ENCODE peak calls at places on chromosomes 12 and 14, in eight cellular contexts. W is IMR-90, G is body of pancreas, R is cardiac muscle cell, O is tibial artery, P is Peyer's patch, E is tibial nerve, Q is HL-60. H is an unnamed sample.

GRCh38 chr12:48280572-48280971 is 70.1 kb downstream of the ZNF641 start:
- DNase-seq in Q (no peak), W (no peak), G (no peak), P (no peak), R (no peak), E (no peak), O (no peak), H (no peak)

GRCh38 chr12:41963398-41963797 is 181.3 kb downstream of the GXYLT1 start:
- DNase-seq in W (no peak), O (no peak), P (no peak), G (no peak), R (no peak), E (no peak), Q (no peak), H (no peak)

GRCh38 chr14:89294872-89295271 is 122.2 kb downstream of the FOXN3 start:
- DNase-seq in P (no peak), R (no peak), W (no peak), E (no peak), Q (no peak), O (peak), G (no peak), H (no peak)

GRCh38 chr12:122980192-122981035 is at the start of gene ARL6IP4:
- DNase-seq in R (peak), G (peak), O (peak), E (peak), Q (peak), P (peak), W (peak), H (no peak)

GRCh38 chr12:64042901-64043300 is 179.2 kb downstream of the KICS2 start:
- DNase-seq in G (no peak), E (no peak), O (no peak), W (peak), R (peak), P (no peak), Q (no peak), H (peak)

GRCh38 chr12:92444763-92445162 is 258.0 kb upstream of the PLEKHG7 start:
- DNase-seq in E (no peak), W (no peak), R (no peak), O (peak), Q (peak), G (peak), P (peak), H (no peak)

GRCh38 chr14:32430326-32430725 is 101.2 kb downstream of the AKAP6 start:
- DNase-seq in R (peak), P (no peak), E (no peak), O (no peak), Q (no peak), G (no peak), W (peak), H (no peak)

GRCh38 chr14:38731962-38732361 is 371.1 kb downstream of the SEC23A start:
- DNase-seq in W (no peak), Q (no peak), P (no peak), E (no peak), O (no peak), R (no peak), G (no peak), H (no peak)

GRCh38 chr14:37985826-37986470 is 221.8 kb upstream of the SSTR1 start:
- DNase-seq in R (peak), G (peak), E (no peak), O (no peak), Q (peak), P (peak), W (peak), H (peak)

GRCh38 chr12:34388636-34389377 is 366.5 kb downstream of the ALG10 start:
- DNase-seq in Q (no peak), R (no peak), P (no peak), O (peak), W (no peak), E (no peak), G (no peak), H (no peak)

GRCh38 chr14:88463318-88463717 is 77.9 kb downstream of the SPATA7 start:
- DNase-seq in R (peak), Q (no peak), O (no peak), P (peak), W (no peak), E (no peak), G (no peak), H (no peak)

GRCh38 chr14:101820283-101820798 is 58.8 kb downstream of the PPP2R5C start:
- DNase-seq in W (no peak), P (peak), O (no peak), Q (no peak), R (no peak), G (no peak), E (no peak), H (no peak)

GRCh38 chr12:32051511-32052299 is 54.9 kb upstream of the BICD1 start:
- DNase-seq in R (peak), W (peak), E (no peak), O (no peak), Q (peak), G (no peak), P (no peak), H (peak)

GRCh38 chr12:25653487-25654175 is 100.5 kb upstream of the LMNTD1 start:
- DNase-seq in O (no peak), W (no peak), P (no peak), Q (peak), G (peak), R (peak), E (no peak), H (no peak)

GRCh38 chr14:22002860-22003284 is 329.3 kb upstream of the OR4E1 start:
- DNase-seq in P (peak), Q (no peak), W (no peak), E (no peak), O (no peak), R (no peak), G (no peak), H (no peak)

GRCh38 chr14:103628684-103629502 is at the start of gene KLC1:
- DNase-seq in E (peak), W (peak), P (peak), G (peak), Q (peak), R (peak), O (peak), H (no peak)

GRCh38 chr12:106782619-106783018 is 8.1 kb downstream of the RIC8B start:
- DNase-seq in W (no peak), R (no peak), E (no peak), G (no peak), Q (no peak), P (no peak), O (no peak), H (no peak)

GRCh38 chr12:14628771-14629170 is 61.1 kb upstream of the PLBD1 start:
- DNase-seq in W (no peak), Q (no peak), G (no peak), O (no peak), P (no peak), E (no peak), R (no peak), H (no peak)

GRCh38 chr14:99749142-99749541 is 44.1 kb upstream of the EML1 start:
- DNase-seq in P (no peak), Q (no peak), W (no peak), G (no peak), O (no peak), E (no peak), R (no peak), H (no peak)

GRCh38 chr12:11832100-11832499 is 182.6 kb downstream of the ETV6 start:
- DNase-seq in Q (no peak), O (no peak), R (no peak), G (no peak), P (no peak), W (no peak), E (no peak), H (no peak)

GRCh38 chr14:104746071-104746545 is 6.8 kb upstream of the SIVA1 start:
- DNase-seq in R (no peak), Q (no peak), O (no peak), W (no peak), P (no peak), E (no peak), G (no peak), H (no peak)

GRCh38 chr12:129617849-129618248 is 286.0 kb downstream of the TMEM132D start:
- DNase-seq in O (no peak), G (no peak), E (no peak), P (no peak), R (no peak), Q (no peak), W (no peak), H (no peak)
- TF ChIP-seq CTCF in O (no peak), G (no peak), E (no peak), P (no peak), R (no peak), Q (no peak), W (no peak), H (no peak)

GRCh38 chr14:77107228-77107627 is 9.2 kb downstream of the CIPC start:
- DNase-seq in R (peak), P (no peak), Q (no peak), E (no peak), W (no peak), O (no peak), G (no peak), H (no peak)
- H3K27ac ChIP-seq in R (no peak), P (no peak), Q (no peak), E (peak), W (no peak), O (peak), G (no peak), H (no peak)

GRCh38 chr12:5185435-5186069 is 141.9 kb downstream of the KCNA5 start:
- DNase-seq in P (no peak), Q (no peak), E (no peak), G (no peak), R (no peak), O (no peak), W (no peak), H (no peak)
- H3K4me3 ChIP-seq in P (peak), Q (no peak), E (peak), G (no peak), R (no peak), O (peak), W (no peak), H (no peak)

DNA sequence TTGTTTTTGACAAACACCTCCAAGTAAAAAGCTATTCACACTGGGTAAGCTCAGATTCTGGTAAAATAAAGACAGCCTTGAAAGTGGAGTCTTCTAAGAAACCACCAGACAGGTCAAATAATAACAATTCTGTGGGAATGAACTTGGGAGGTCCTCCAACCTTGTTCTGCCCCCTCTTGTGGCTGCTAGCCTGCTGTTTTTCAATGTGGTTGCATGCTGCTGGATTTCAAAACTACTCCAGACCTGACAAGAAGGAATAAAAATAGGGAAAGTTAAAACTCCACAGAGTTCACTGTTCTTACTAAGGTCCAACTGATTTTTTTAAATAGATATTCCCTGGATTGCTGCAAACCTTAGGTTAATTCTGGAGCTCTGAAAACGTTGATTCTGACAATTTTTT is 32.2 kb upstream of the RIN3 start:
- DNase-seq in G (no peak), O (no peak), P (no peak), Q (no peak), W (peak), E (no peak), R (peak), H (no peak)
- TF ChIP-seq CTCF in G (no peak), O (no peak), P (no peak), Q (no peak), W (peak), E (no peak), R (peak), H (peak)

GRCh38 chr12:79766705-79767464 is 76.1 kb upstream of the PAWR start:
- DNase-seq in P (no peak), Q (no peak), E (no peak), W (peak), G (no peak), R (no peak), O (no peak), H (no peak)
- H3K27ac ChIP-seq in P (no peak), Q (no peak), E (no peak), W (no peak), G (no peak), R (no peak), O (no peak), H (no peak)

GRCh38 chr14:28780843-28781503 is 14.4 kb downstream of the FOXG1 start:
- DNase-seq in Q (no peak), E (no peak), W (no peak), R (no peak), O (no peak), P (no peak), G (no peak), H (no peak)

GRCh38 chr14:28785096-28785952 is 18.7 kb downstream of the FOXG1 start:
- DNase-seq in G (no peak), R (peak), O (no peak), Q (no peak), E (no peak), W (peak), P (no peak), H (no peak)

GRCh38 chr14:28779416-28779941 is 12.9 kb downstream of the FOXG1 start:
- DNase-seq in G (no peak), Q (no peak), E (no peak), W (no peak), P (no peak), R (no peak), O (no peak), H (no peak)

GRCh38 chr14:28783593-28784143 is 17.1 kb downstream of the FOXG1 start:
- DNase-seq in W (no peak), P (no peak), E (no peak), R (no peak), O (no peak), Q (no peak), G (no peak), H (no peak)

GRCh38 chr14:28784262-28785021 is 17.9 kb downstream of the FOXG1 start:
- DNase-seq in P (no peak), G (no peak), W (no peak), O (no peak), R (no peak), E (no peak), Q (no peak), H (no peak)
- H3K4me3 ChIP-seq in P (no peak), G (no peak), W (no peak), O (no peak), R (peak), E (no peak), Q (no peak), H (no peak)

GRCh38 chr14:55434805-55435174 is 5.6 kb downstream of the TBPL2 start:
- DNase-seq in E (no peak), R (no peak), P (no peak), O (no peak), G (no peak), W (no peak), Q (no peak), H (no peak)

GRCh38 chr14:55440385-55440784 is at the start of gene TBPL2:
- DNase-seq in R (peak), G (no peak), Q (no peak), O (no peak), W (no peak), P (no peak), E (no peak), H (no peak)

GRCh38 chr14:55436530-55436929 is 3.9 kb downstream of the TBPL2 start:
- DNase-seq in G (no peak), R (no peak), E (no peak), O (no peak), P (no peak), Q (no peak), W (no peak), H (no peak)

GRCh38 chr14:55441286-55441685 is 870 bp upstream of the TBPL2 start:
- DNase-seq in R (no peak), W (no peak), O (no peak), P (no peak), E (no peak), G (no peak), Q (no peak), H (no peak)

DNA sequence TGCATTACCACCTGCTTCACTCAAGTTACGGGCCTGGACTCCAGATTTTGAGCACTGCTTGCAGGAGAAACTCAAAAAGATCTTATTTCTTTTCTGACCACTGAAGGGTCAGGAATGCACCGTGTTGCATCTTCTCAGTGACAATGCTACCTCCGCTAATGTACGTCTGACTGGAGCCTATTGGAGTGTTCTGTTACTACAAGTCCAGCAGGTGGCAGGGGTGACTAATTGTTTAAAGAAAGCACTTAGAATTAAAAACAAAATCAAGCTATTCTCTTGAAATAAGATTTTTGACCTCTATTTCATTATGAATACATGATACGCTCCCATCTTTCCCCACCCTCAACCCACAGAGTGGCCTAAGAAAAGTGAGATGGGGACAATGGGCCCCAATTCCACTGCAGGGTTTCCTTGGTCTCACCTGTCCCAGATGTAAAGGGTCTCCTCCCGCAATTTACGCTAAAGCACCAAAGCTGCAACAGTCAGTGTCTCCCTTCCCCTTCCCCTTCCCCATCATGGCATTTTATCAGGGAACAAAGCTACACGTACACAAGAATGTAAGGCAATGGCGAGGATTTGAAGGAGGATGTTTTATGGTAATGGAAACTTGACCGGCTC is 2.2 kb downstream of the TBPL2 start:
- DNase-seq in R (peak), G (peak), O (no peak), Q (peak), W (peak), P (peak), E (no peak), H (peak)
- TF ChIP-seq CTCF in R (peak), G (peak), O (peak), Q (no peak), W (peak), P (no peak), E (no peak), H (peak)

GRCh38 chr12:124359671-124360581 is 65.0 kb downstream of the RFLNA start:
- DNase-seq in P (peak), W (no peak), Q (no peak), O (peak), G (peak), R (peak), E (peak), H (no peak)
- H3K27ac ChIP-seq in P (peak), W (no peak), Q (no peak), O (peak), G (peak), R (peak), E (peak), H (no peak)

GRCh38 chr14:72611506-72611905 is 282.4 kb downstream of the DPF3 start:
- DNase-seq in E (no peak), G (no peak), O (no peak), R (no peak), Q (no peak), P (no peak), W (no peak), H (no peak)

GRCh38 chr14:72610831-72611200 is 283.1 kb downstream of the DPF3 start:
- DNase-seq in P (no peak), E (no peak), Q (no peak), O (no peak), R (no peak), G (no peak), W (no peak), H (no peak)

GRCh38 chr14:72609205-72609916 is 284.5 kb downstream of the DPF3 start:
- DNase-seq in E (no peak), W (no peak), R (no peak), Q (no peak), O (no peak), G (no peak), P (no peak), H (no peak)

GRCh38 chr14:72608391-72609204 is 285.3 kb downstream of the DPF3 start:
- DNase-seq in Q (no peak), G (no peak), E (no peak), W (peak), O (no peak), R (peak), P (no peak), H (peak)

DNA sequence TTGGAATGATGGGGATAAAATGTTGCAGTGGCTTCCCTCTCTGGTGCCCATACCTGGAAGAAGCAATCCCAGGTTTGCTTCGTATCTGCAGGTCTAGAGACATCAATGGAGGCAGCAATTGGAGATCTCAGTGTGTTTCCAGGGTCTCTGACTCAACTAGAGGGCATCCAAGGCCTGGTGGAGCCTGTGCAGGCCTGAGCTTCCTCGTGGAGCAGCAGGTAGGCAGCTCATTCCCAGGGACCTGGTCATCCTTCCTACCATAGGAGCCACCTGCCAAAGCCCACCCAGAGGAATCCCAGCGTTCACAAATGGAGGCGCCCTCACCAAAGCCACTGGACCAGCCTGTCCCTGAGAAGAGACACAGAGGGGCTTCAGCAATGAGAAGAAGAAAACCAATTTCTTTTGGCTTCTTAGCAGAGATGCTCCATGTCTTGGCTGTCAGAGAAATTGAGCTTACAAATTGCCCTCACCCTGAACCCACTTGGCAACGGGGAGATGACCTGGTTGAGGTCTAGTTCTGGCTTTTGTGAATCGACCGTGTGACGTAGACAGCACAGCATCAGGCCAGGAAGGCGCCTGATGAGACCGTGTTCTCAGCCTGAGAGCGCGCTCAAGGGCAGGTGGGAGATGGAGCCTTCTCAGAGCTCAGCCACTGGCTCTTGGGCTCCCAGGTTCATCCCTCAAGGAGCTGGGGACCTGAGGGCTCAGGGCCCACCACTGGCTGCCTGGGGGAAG is 283.6 kb downstream of the DPF3 start:
- DNase-seq in G (no peak), W (no peak), Q (no peak), E (no peak), R (no peak), O (no peak), P (no peak), H (no peak)
- H3K4me3 ChIP-seq in G (no peak), W (no peak), Q (no peak), E (no peak), R (no peak), O (no peak), P (no peak), H (no peak)

H was measured in AG04450.